ENCODE peak calls at places on chromosomes 11 and 22, in nine cellular contexts. One of them, this sample, is unnamed. For H3K27me3, the result is how much of the 10 kb centered on the place peaks cover.

GRCh38 chr11:128323381-128323780 is 264.0 kb downstream of the ETS1 start:
- DNase-seq in body of pancreas: no peak
- DNase-seq in cardiac muscle cell: peak
- DNase-seq in right atrium auricular region: no peak
- DNase-seq in mammary epithelial cell: no peak
- DNase-seq in prostate gland: no peak
- DNase-seq in breast epithelium: no peak
- DNase-seq in Panc1: no peak
- DNase-seq in H1: no peak
- DNase-seq in this sample: no peak

GRCh38 chr22:17271711-17272451 is 52.6 kb upstream of the ADA2 start:
- DNase-seq in H1: no peak
- DNase-seq in cardiac muscle cell: no peak
- DNase-seq in mammary epithelial cell: no peak
- DNase-seq in Panc1: no peak
- DNase-seq in right atrium auricular region: no peak
- DNase-seq in prostate gland: no peak
- DNase-seq in breast epithelium: no peak
- DNase-seq in body of pancreas: no peak
- DNase-seq in this sample: no peak

GRCh38 chr11:81772161-81772560 is 961.5 kb downstream of the FAM181B start:
- DNase-seq in Panc1: no peak
- DNase-seq in breast epithelium: no peak
- DNase-seq in prostate gland: no peak
- DNase-seq in right atrium auricular region: no peak
- DNase-seq in H1: no peak
- DNase-seq in body of pancreas: peak
- DNase-seq in cardiac muscle cell: peak
- DNase-seq in mammary epithelial cell: no peak
- DNase-seq in this sample: no peak

GRCh38 chr11:83720675-83721074 is 434.5 kb upstream of the CCDC90B start:
- DNase-seq in Panc1: no peak
- DNase-seq in prostate gland: no peak
- DNase-seq in body of pancreas: no peak
- DNase-seq in H1: no peak
- DNase-seq in mammary epithelial cell: no peak
- DNase-seq in right atrium auricular region: no peak
- DNase-seq in breast epithelium: no peak
- DNase-seq in cardiac muscle cell: no peak
- DNase-seq in this sample: no peak

GRCh38 chr11:55503449-55503848 is 50.8 kb upstream of the OR4C15 start:
- DNase-seq in breast epithelium: no peak
- DNase-seq in prostate gland: no peak
- DNase-seq in right atrium auricular region: no peak
- DNase-seq in H1: no peak
- DNase-seq in body of pancreas: no peak
- DNase-seq in mammary epithelial cell: no peak
- DNase-seq in Panc1: no peak
- DNase-seq in cardiac muscle cell: no peak
- DNase-seq in this sample: no peak

GRCh38 chr11:116885951-116886629 is 48.7 kb upstream of the APOA1 start:
- DNase-seq in H1: no peak
- DNase-seq in Panc1: no peak
- DNase-seq in mammary epithelial cell: no peak
- DNase-seq in right atrium auricular region: no peak
- DNase-seq in body of pancreas: peak
- DNase-seq in cardiac muscle cell: peak
- DNase-seq in prostate gland: no peak
- DNase-seq in breast epithelium: no peak
- DNase-seq in this sample: no peak

GRCh38 chr22:17807571-17808410 is 33.5 kb upstream of the BID start:
- DNase-seq in Panc1: no peak
- DNase-seq in right atrium auricular region: no peak
- DNase-seq in body of pancreas: no peak
- DNase-seq in H1: no peak
- DNase-seq in breast epithelium: no peak
- DNase-seq in cardiac muscle cell: peak
- DNase-seq in mammary epithelial cell: no peak
- DNase-seq in prostate gland: no peak
- DNase-seq in this sample: peak

GRCh38 chr11:105181521-105181920 is 42.0 kb upstream of the CARD18 start:
- DNase-seq in right atrium auricular region: no peak
- DNase-seq in H1: no peak
- DNase-seq in body of pancreas: peak
- DNase-seq in Panc1: no peak
- DNase-seq in breast epithelium: no peak
- DNase-seq in cardiac muscle cell: peak
- DNase-seq in prostate gland: no peak
- DNase-seq in mammary epithelial cell: no peak
- DNase-seq in this sample: no peak

GRCh38 chr22:47629791-47630655 is 867.6 kb downstream of the TBC1D22A start:
- DNase-seq in Panc1: no peak
- DNase-seq in H1: no peak
- DNase-seq in right atrium auricular region: no peak
- DNase-seq in prostate gland: no peak
- DNase-seq in mammary epithelial cell: no peak
- DNase-seq in cardiac muscle cell: no peak
- DNase-seq in body of pancreas: no peak
- DNase-seq in breast epithelium: no peak
- DNase-seq in this sample: no peak

GRCh38 chr11:119590651-119591308 is 138.2 kb downstream of the NECTIN1 start:
- DNase-seq in body of pancreas: peak
- DNase-seq in prostate gland: peak
- DNase-seq in H1: no peak
- DNase-seq in cardiac muscle cell: no peak
- DNase-seq in right atrium auricular region: no peak
- DNase-seq in Panc1: no peak
- DNase-seq in breast epithelium: peak
- DNase-seq in mammary epithelial cell: peak
- DNase-seq in this sample: no peak

GRCh38 chr22:26391623-26392022 is 37.4 kb upstream of the ASPHD2 start:
- DNase-seq in mammary epithelial cell: no peak
- DNase-seq in cardiac muscle cell: no peak
- DNase-seq in prostate gland: no peak
- DNase-seq in H1: no peak
- DNase-seq in breast epithelium: no peak
- DNase-seq in body of pancreas: no peak
- DNase-seq in right atrium auricular region: no peak
- DNase-seq in Panc1: no peak
- DNase-seq in this sample: no peak

GRCh38 chr22:42439821-42440674 is 7.8 kb upstream of the NFAM1 start:
- DNase-seq in cardiac muscle cell: peak
- DNase-seq in Panc1: no peak
- DNase-seq in H1: no peak
- DNase-seq in body of pancreas: peak
- DNase-seq in prostate gland: no peak
- DNase-seq in breast epithelium: no peak
- DNase-seq in mammary epithelial cell: peak
- DNase-seq in right atrium auricular region: no peak
- DNase-seq in this sample: no peak

GRCh38 chr22:48554893-48555552 is 1272.7 kb downstream of the BRD1 start:
- DNase-seq in breast epithelium: no peak
- DNase-seq in Panc1: no peak
- DNase-seq in H1: peak
- DNase-seq in cardiac muscle cell: no peak
- DNase-seq in right atrium auricular region: no peak
- DNase-seq in body of pancreas: no peak
- DNase-seq in mammary epithelial cell: no peak
- DNase-seq in prostate gland: no peak
- DNase-seq in this sample: no peak

GRCh38 chr11:83982825-83983224 is 696.7 kb upstream of the CCDC90B start:
- DNase-seq in breast epithelium: no peak
- DNase-seq in right atrium auricular region: no peak
- DNase-seq in prostate gland: no peak
- DNase-seq in cardiac muscle cell: no peak
- DNase-seq in Panc1: no peak
- DNase-seq in mammary epithelial cell: no peak
- DNase-seq in H1: no peak
- DNase-seq in body of pancreas: no peak
- DNase-seq in this sample: no peak

GRCh38 chr11:2975594-2975993 is 16.5 kb downstream of the NAP1L4 start:
- DNase-seq in mammary epithelial cell: no peak
- DNase-seq in body of pancreas: peak
- DNase-seq in H1: no peak
- DNase-seq in cardiac muscle cell: peak
- DNase-seq in breast epithelium: no peak
- DNase-seq in Panc1: no peak
- DNase-seq in prostate gland: peak
- DNase-seq in right atrium auricular region: no peak
- DNase-seq in this sample: no peak

GRCh38 chr22:37483050-37483449 is 3.1 kb downstream of the MFNG start:
- DNase-seq in H1: no peak
- DNase-seq in Panc1: no peak
- DNase-seq in prostate gland: no peak
- DNase-seq in cardiac muscle cell: no peak
- DNase-seq in right atrium auricular region: no peak
- DNase-seq in breast epithelium: no peak
- DNase-seq in body of pancreas: no peak
- DNase-seq in mammary epithelial cell: no peak
- DNase-seq in this sample: no peak
- H3K4me3 ChIP-seq in H1: no peak
- H3K4me3 ChIP-seq in Panc1: no peak
- H3K4me3 ChIP-seq in prostate gland: no peak
- H3K4me3 ChIP-seq in cardiac muscle cell: no peak
- H3K4me3 ChIP-seq in right atrium auricular region: no peak
- H3K4me3 ChIP-seq in breast epithelium: no peak
- H3K4me3 ChIP-seq in body of pancreas: no peak
- H3K4me3 ChIP-seq in mammary epithelial cell: no peak
- H3K4me3 ChIP-seq in this sample: no peak

DNA sequence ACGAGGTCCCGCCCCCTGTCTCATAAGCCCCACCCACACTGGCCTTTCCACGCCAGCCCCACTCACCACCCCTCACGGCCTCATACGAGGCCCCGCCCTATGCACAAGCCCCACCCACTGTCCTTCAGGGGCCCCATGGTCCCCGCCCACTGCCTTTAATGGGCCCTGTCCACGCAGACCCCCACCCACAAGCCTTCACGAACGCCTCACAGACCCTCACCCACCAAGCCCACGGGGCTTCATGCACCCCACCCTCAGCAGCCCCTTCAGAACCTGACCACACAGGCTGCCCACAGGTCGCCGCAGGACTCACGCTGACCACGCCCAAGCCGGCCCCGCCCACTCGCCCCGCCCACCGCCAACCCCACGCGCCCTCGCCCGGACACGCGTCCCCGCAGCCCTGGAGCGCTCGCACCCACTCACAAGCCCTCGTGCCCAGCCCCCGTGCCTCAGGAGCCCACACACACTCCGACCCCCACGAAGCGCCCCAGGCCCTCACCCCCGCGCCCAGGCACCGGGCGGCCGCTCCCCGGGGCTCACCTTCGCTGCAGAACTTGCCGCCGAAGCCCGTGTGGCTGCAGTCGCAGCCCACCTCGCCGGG is 10.5 kb downstream of the NRXN2 start:
- DNase-seq in prostate gland: no peak
- DNase-seq in body of pancreas: no peak
- DNase-seq in H1: no peak
- DNase-seq in Panc1: no peak
- DNase-seq in mammary epithelial cell: no peak
- DNase-seq in breast epithelium: no peak
- DNase-seq in cardiac muscle cell: no peak
- DNase-seq in right atrium auricular region: no peak
- DNase-seq in this sample: no peak
- H3K27me3 ChIP-seq in prostate gland: under half
- H3K27me3 ChIP-seq in body of pancreas: half or more
- H3K27me3 ChIP-seq in H1: under half
- H3K27me3 ChIP-seq in Panc1: under half
- H3K27me3 ChIP-seq in mammary epithelial cell: under half
- H3K27me3 ChIP-seq in breast epithelium: under half
- H3K27me3 ChIP-seq in cardiac muscle cell: half or more
- H3K27me3 ChIP-seq in right atrium auricular region: under half
- H3K27me3 ChIP-seq in this sample: under half

GRCh38 chr11:131038597-131038996 is 122.3 kb upstream of the SNX19 start:
- DNase-seq in body of pancreas: no peak
- DNase-seq in H1: no peak
- DNase-seq in Panc1: no peak
- DNase-seq in prostate gland: no peak
- DNase-seq in breast epithelium: no peak
- DNase-seq in cardiac muscle cell: peak
- DNase-seq in mammary epithelial cell: peak
- DNase-seq in right atrium auricular region: no peak
- DNase-seq in this sample: peak
- TF ChIP-seq CTCF in body of pancreas: no peak
- TF ChIP-seq CTCF in H1: peak
- TF ChIP-seq CTCF in Panc1: peak
- TF ChIP-seq CTCF in prostate gland: no peak
- TF ChIP-seq CTCF in breast epithelium: no peak
- TF ChIP-seq CTCF in cardiac muscle cell: peak
- TF ChIP-seq CTCF in mammary epithelial cell: peak
- TF ChIP-seq CTCF in right atrium auricular region: peak
- TF ChIP-seq CTCF in this sample: peak

GRCh38 chr11:1523077-1523476 is 36.5 kb upstream of the MOB2 start:
- DNase-seq in breast epithelium: no peak
- DNase-seq in prostate gland: no peak
- DNase-seq in body of pancreas: no peak
- DNase-seq in Panc1: no peak
- DNase-seq in mammary epithelial cell: peak
- DNase-seq in cardiac muscle cell: no peak
- DNase-seq in right atrium auricular region: no peak
- DNase-seq in H1: no peak
- DNase-seq in this sample: no peak

GRCh38 chr11:1520209-1520986 is 33.8 kb upstream of the MOB2 start:
- DNase-seq in Panc1: no peak
- DNase-seq in body of pancreas: no peak
- DNase-seq in cardiac muscle cell: no peak
- DNase-seq in breast epithelium: no peak
- DNase-seq in prostate gland: no peak
- DNase-seq in H1: no peak
- DNase-seq in right atrium auricular region: no peak
- DNase-seq in mammary epithelial cell: no peak
- DNase-seq in this sample: no peak

GRCh38 chr11:1521382-1522080 is 35.0 kb upstream of the MOB2 start:
- DNase-seq in right atrium auricular region: no peak
- DNase-seq in mammary epithelial cell: no peak
- DNase-seq in breast epithelium: no peak
- DNase-seq in cardiac muscle cell: no peak
- DNase-seq in H1: no peak
- DNase-seq in body of pancreas: no peak
- DNase-seq in prostate gland: no peak
- DNase-seq in Panc1: no peak
- DNase-seq in this sample: no peak

GRCh38 chr11:1520987-1521349 is 34.4 kb upstream of the MOB2 start:
- DNase-seq in mammary epithelial cell: no peak
- DNase-seq in Panc1: no peak
- DNase-seq in body of pancreas: no peak
- DNase-seq in right atrium auricular region: no peak
- DNase-seq in cardiac muscle cell: peak
- DNase-seq in H1: no peak
- DNase-seq in prostate gland: no peak
- DNase-seq in breast epithelium: no peak
- DNase-seq in this sample: no peak

GRCh38 chr11:1522081-1522424 is 35.5 kb upstream of the MOB2 start:
- DNase-seq in body of pancreas: no peak
- DNase-seq in Panc1: no peak
- DNase-seq in breast epithelium: no peak
- DNase-seq in mammary epithelial cell: no peak
- DNase-seq in right atrium auricular region: no peak
- DNase-seq in prostate gland: no peak
- DNase-seq in H1: no peak
- DNase-seq in cardiac muscle cell: no peak
- DNase-seq in this sample: no peak
- H3K4me3 ChIP-seq in body of pancreas: no peak
- H3K4me3 ChIP-seq in Panc1: no peak
- H3K4me3 ChIP-seq in breast epithelium: no peak
- H3K4me3 ChIP-seq in mammary epithelial cell: no peak
- H3K4me3 ChIP-seq in right atrium auricular region: no peak
- H3K4me3 ChIP-seq in prostate gland: no peak
- H3K4me3 ChIP-seq in H1: no peak
- H3K4me3 ChIP-seq in cardiac muscle cell: no peak
- H3K4me3 ChIP-seq in this sample: no peak

GRCh38 chr22:45009881-45010531 is at the start of gene PHF21B:
- DNase-seq in body of pancreas: peak
- DNase-seq in prostate gland: peak
- DNase-seq in breast epithelium: no peak
- DNase-seq in H1: peak
- DNase-seq in right atrium auricular region: no peak
- DNase-seq in Panc1: no peak
- DNase-seq in cardiac muscle cell: peak
- DNase-seq in mammary epithelial cell: peak
- DNase-seq in this sample: peak
- H3K27me3 ChIP-seq in body of pancreas: under half
- H3K27me3 ChIP-seq in prostate gland: under half
- H3K27me3 ChIP-seq in breast epithelium: under half
- H3K27me3 ChIP-seq in H1: under half
- H3K27me3 ChIP-seq in right atrium auricular region: under half
- H3K27me3 ChIP-seq in Panc1: under half
- H3K27me3 ChIP-seq in cardiac muscle cell: under half
- H3K27me3 ChIP-seq in mammary epithelial cell: under half
- H3K27me3 ChIP-seq in this sample: under half

This sample was measured in Caco-2.